ENCODE peak calls at places on chromosomes 7 and 10, in six cellular contexts. R, M, Y, F, I and Q are unnamed samples.

GRCh38 chr7:27109533-27110162 is 7.2 kb upstream of the HOXA2 start:
- DNase-seq in R (no peak), I (no peak), M (no peak), Y (no peak), F (no peak), Q (no peak)

GRCh38 chr10:15046626-15047025 is 2.9 kb downstream of the OLAH start:
- DNase-seq in F (no peak), M (no peak), Y (no peak), I (peak), R (no peak), Q (peak)

GRCh38 chr10:14099885-14100284 is 230.8 kb downstream of the FRMD4A start:
- DNase-seq in Y (no peak), I (no peak), F (no peak), M (no peak), R (no peak), Q (no peak)

GRCh38 chr7:13628231-13629001 is 361.1 kb downstream of the ETV1 start:
- DNase-seq in I (peak), Y (no peak), R (no peak), M (peak), F (no peak), Q (peak)

GRCh38 chr7:75989084-75989725 is 5.2 kb downstream of the TMEM120A start:
- DNase-seq in R (no peak), M (no peak), I (no peak), Y (no peak), F (peak), Q (no peak)

GRCh38 chr7:27174077-27175004 is at the start of gene HOXA10:
- DNase-seq in R (no peak), F (no peak), Y (peak), I (no peak), M (no peak), Q (peak)

GRCh38 chr10:71286521-71287294 is 32.4 kb upstream of the SLC29A3 start:
- DNase-seq in Y (no peak), R (no peak), F (no peak), I (no peak), M (no peak), Q (no peak)

GRCh38 chr7:771241-772004 is 44.3 kb upstream of the PRKAR1B start:
- DNase-seq in Y (no peak), I (no peak), R (no peak), M (no peak), F (peak), Q (peak)

GRCh38 chr7:132455306-132455705 is 121.0 kb downstream of the PLXNA4 start:
- DNase-seq in F (no peak), M (no peak), R (no peak), Y (peak), I (no peak), Q (no peak)

GRCh38 chr10:12975906-12976305 is 25.6 kb downstream of the CCDC3 start:
- DNase-seq in I (no peak), R (no peak), F (no peak), M (peak), Y (no peak), Q (no peak)

GRCh38 chr7:75957021-75957736 is 37.2 kb downstream of the TMEM120A start:
- DNase-seq in M (peak), R (no peak), Y (no peak), I (no peak), F (peak), Q (no peak)

GRCh38 chr10:123270221-123270620 is 116.0 kb downstream of the BUB3 start:
- DNase-seq in I (peak), F (no peak), R (no peak), M (peak), Y (no peak), Q (peak)

GRCh38 chr7:137337902-137338301 is 5.6 kb downstream of the PTN start:
- DNase-seq in Y (no peak), R (no peak), I (no peak), F (no peak), M (no peak), Q (no peak)

GRCh38 chr7:44617225-44617885 is 10.9 kb downstream of the OGDH start:
- DNase-seq in R (no peak), Y (no peak), I (no peak), M (peak), F (no peak), Q (peak)

GRCh38 chr10:16848562-16849154 is 31.4 kb upstream of the RSU1 start:
- DNase-seq in Y (no peak), F (no peak), I (no peak), M (peak), R (no peak), Q (no peak)

GRCh38 chr10:807958-808353 is 118.5 kb upstream of the DIP2C start:
- DNase-seq in I (no peak), M (no peak), R (no peak), Y (no peak), F (no peak), Q (no peak)

GRCh38 chr7:118870187-118870586 is 645.7 kb downstream of the ANKRD7 start:
- DNase-seq in Y (no peak), I (no peak), R (no peak), F (peak), M (peak), Q (no peak)

GRCh38 chr7:152949198-152949597 is 189.6 kb downstream of the ACTR3B start:
- DNase-seq in I (no peak), R (no peak), M (no peak), Y (no peak), F (no peak), Q (no peak)

GRCh38 chr10:4407783-4408182 is 418.2 kb upstream of the AKR1E2 start:
- DNase-seq in F (no peak), Y (no peak), I (peak), R (no peak), M (peak), Q (no peak)

GRCh38 chr7:5077740-5078139 is 32.1 kb downstream of the RBAK start:
- DNase-seq in M (no peak), Y (peak), F (no peak), R (no peak), I (no peak), Q (no peak)

GRCh38 chr10:103709341-103709920 is 145.9 kb downstream of the SH3PXD2A start:
- DNase-seq in R (no peak), F (no peak), M (peak), I (peak), Y (no peak), Q (no peak)

GRCh38 chr7:26091933-26092332 is 60.1 kb upstream of the NFE2L3 start:
- DNase-seq in Y (no peak), I (no peak), R (no peak), M (peak), F (no peak), Q (no peak)

GRCh38 chr10:114030140-114030539 is 13.5 kb upstream of the ADRB1 start:
- DNase-seq in M (peak), F (no peak), R (no peak), Y (no peak), I (no peak), Q (no peak)

GRCh38 chr7:107579546-107579880 is 533 bp upstream of the BCAP29 start:
- DNase-seq in F (no peak), Y (no peak), M (peak), R (no peak), I (no peak), Q (no peak)

GRCh38 chr7:73509463-73509862 is 12.6 kb downstream of the BAZ1B start:
- DNase-seq in F (no peak), R (no peak), I (no peak), Y (no peak), M (no peak), Q (no peak)

GRCh38 chr7:144670251-144670650 is 165.6 kb downstream of the TPK1 start:
- DNase-seq in I (peak), Y (no peak), R (no peak), M (peak), F (no peak), Q (no peak)

GRCh38 chr7:18119985-18120384 is 92.3 kb upstream of the PRPS1L1 start:
- DNase-seq in R (no peak), M (no peak), I (peak), F (peak), Y (no peak), Q (no peak)

GRCh38 chr7:143244321-143244720 is 18.9 kb upstream of the GSTK1 start:
- DNase-seq in F (no peak), I (no peak), R (no peak), M (no peak), Y (no peak), Q (no peak)

GRCh38 chr10:36256166-36256565 is 614.1 kb upstream of the FZD8 start:
- DNase-seq in Y (no peak), M (no peak), F (no peak), I (peak), R (no peak), Q (no peak)